ENCODE peak calls at places on chromosomes 3 and 15, in eight cellular contexts. U, M, N, Z, P, L, D and C are unnamed samples.
A peak's percentile ranks its signal among the peaks of the same experiment; 100 is the strongest.

GRCh38 chr3:42665050-42665878 is 11.8 kb downstream of the ZBTB47 start:
- DNase-seq in U (no peak), M (no peak), N (no peak), Z (no peak), P (no peak), L (no peak), D (no peak), C (no peak)

GRCh38 chr15:44796508-44796907 is 60.2 kb downstream of the TRIM69 start:
- DNase-seq in U (no peak), M (no peak), N (no peak), Z (no peak), P (no peak), L (no peak), D (no peak), C (no peak)

GRCh38 chr3:28726840-28727239 is 378.2 kb upstream of the AZI2 start:
- DNase-seq in U (no peak), M (no peak), N (peak; percentile 61), Z (no peak), P (peak; percentile 23), L (peak; percentile 36), D (peak; percentile 53), C (no peak)

GRCh38 chr3:29141197-29141911 is 139.5 kb upstream of the RBMS3 start:
- DNase-seq in U (no peak), M (no peak), N (no peak), Z (no peak), P (no peak), L (no peak), D (no peak), C (no peak)

GRCh38 chr3:13879102-13879945 is 547 bp downstream of the WNT7A start:
- DNase-seq in U (peak; percentile 60), M (peak; percentile 11), N (peak; percentile 71), Z (no peak), P (no peak), L (no peak), D (no peak), C (no peak)

GRCh38 chr3:55143336-55143735 is 215.5 kb upstream of the LRTM1 start:
- DNase-seq in U (no peak), M (no peak), N (no peak), Z (no peak), P (no peak), L (no peak), D (no peak), C (no peak)

GRCh38 chr3:65963787-65964707 is 74.7 kb downstream of the MAGI1 start:
- DNase-seq in U (no peak), M (no peak), N (no peak), Z (no peak), P (no peak), L (no peak), D (no peak), C (no peak)

GRCh38 chr3:23623841-23624240 is 181.9 kb upstream of the UBE2E1 start:
- DNase-seq in U (no peak), M (no peak), N (no peak), Z (no peak), P (no peak), L (no peak), D (no peak), C (no peak)

GRCh38 chr15:66053991-66054390 is 184.7 kb downstream of the RAB11A start:
- DNase-seq in U (no peak), M (no peak), N (no peak), Z (no peak), P (peak; percentile 24), L (no peak), D (no peak), C (no peak)

GRCh38 chr3:49173116-49173791 is 1.9 kb downstream of the KLHDC8B start:
- DNase-seq in U (no peak), M (no peak), N (no peak), Z (no peak), P (no peak), L (no peak), D (no peak), C (no peak)

GRCh38 chr15:99155961-99156443 is 51.1 kb downstream of the SYNM start:
- DNase-seq in U (no peak), M (no peak), N (no peak), Z (no peak), P (no peak), L (no peak), D (no peak), C (no peak)

GRCh38 chr3:119715105-119715504 is 12.3 kb downstream of the CFAP91 start:
- DNase-seq in U (no peak), M (no peak), N (no peak), Z (no peak), P (no peak), L (no peak), D (no peak), C (no peak)

GRCh38 chr3:14552041-14552648 is 12.0 kb upstream of the GRIP2 start:
- DNase-seq in U (no peak), M (no peak), N (no peak), Z (no peak), P (no peak), L (no peak), D (peak; percentile 6), C (no peak)